ENCODE peak calls at places on chromosomes 5 and 9, in six cellular contexts. One of them, this sample, is unnamed.

GRCh38 chr5:150497274-150497988 is 10.5 kb upstream of the NDST1 start:
- DNase-seq in H9: no peak
- DNase-seq in endodermal cell: no peak
- DNase-seq in ovary: peak; percentile 68
- DNase-seq in astrocyte: peak; percentile 91
- DNase-seq in left ventricle myocardium inferior: peak; percentile 55
- DNase-seq in this sample: no peak

GRCh38 chr9:135850737-135851136 is 56.6 kb downstream of the CAMSAP1 start:
- DNase-seq in H9: no peak
- DNase-seq in left ventricle myocardium inferior: no peak
- DNase-seq in ovary: no peak
- DNase-seq in astrocyte: peak; percentile 23
- DNase-seq in endodermal cell: peak; percentile 60
- DNase-seq in this sample: no peak

GRCh38 chr9:108751301-108751824 is 104.4 kb downstream of the ACTL7B start:
- DNase-seq in H9: no peak
- DNase-seq in astrocyte: no peak
- DNase-seq in ovary: no peak
- DNase-seq in left ventricle myocardium inferior: no peak
- DNase-seq in endodermal cell: no peak
- DNase-seq in this sample: no peak

GRCh38 chr5:115601709-115602584 is at the start of gene TICAM2:
- DNase-seq in left ventricle myocardium inferior: peak; percentile 70
- DNase-seq in astrocyte: peak; percentile 75
- DNase-seq in H9: peak; percentile 67
- DNase-seq in endodermal cell: peak; percentile 88
- DNase-seq in ovary: peak; percentile 61
- DNase-seq in this sample: peak; percentile 80

GRCh38 chr5:127909078-127909477 is 174.5 kb upstream of the SLC12A2 start:
- DNase-seq in endodermal cell: peak; percentile 81
- DNase-seq in left ventricle myocardium inferior: no peak
- DNase-seq in astrocyte: peak; percentile 36
- DNase-seq in H9: peak; percentile 59
- DNase-seq in ovary: no peak
- DNase-seq in this sample: no peak

GRCh38 chr5:74949976-74950375 is 83.8 kb upstream of the FAM169A start:
- DNase-seq in H9: no peak
- DNase-seq in ovary: no peak
- DNase-seq in astrocyte: no peak
- DNase-seq in left ventricle myocardium inferior: no peak
- DNase-seq in endodermal cell: no peak
- DNase-seq in this sample: no peak

GRCh38 chr5:178069909-178070308 is 43.4 kb upstream of the N4BP3 start:
- DNase-seq in ovary: no peak
- DNase-seq in left ventricle myocardium inferior: no peak
- DNase-seq in endodermal cell: peak; percentile 91
- DNase-seq in H9: peak; percentile 76
- DNase-seq in astrocyte: no peak
- DNase-seq in this sample: no peak

GRCh38 chr9:21711504-21711903 is 90.9 kb upstream of the MTAP start:
- DNase-seq in ovary: no peak
- DNase-seq in endodermal cell: peak; percentile 61
- DNase-seq in H9: peak; percentile 30
- DNase-seq in left ventricle myocardium inferior: no peak
- DNase-seq in astrocyte: peak; percentile 66
- DNase-seq in this sample: no peak

GRCh38 chr9:112971415-112971814 is 40.6 kb downstream of the ZNF883 start:
- DNase-seq in astrocyte: no peak
- DNase-seq in endodermal cell: peak; percentile 78
- DNase-seq in left ventricle myocardium inferior: no peak
- DNase-seq in H9: peak; percentile 57
- DNase-seq in ovary: no peak
- DNase-seq in this sample: no peak

GRCh38 chr5:1538276-1538675 is 14.5 kb upstream of the LPCAT1 start:
- DNase-seq in astrocyte: no peak
- DNase-seq in endodermal cell: peak; percentile 16
- DNase-seq in H9: no peak
- DNase-seq in ovary: no peak
- DNase-seq in left ventricle myocardium inferior: no peak
- DNase-seq in this sample: no peak

GRCh38 chr9:28770226-28770625 is 1196.9 kb upstream of the C9orf72 start:
- DNase-seq in astrocyte: no peak
- DNase-seq in H9: no peak
- DNase-seq in left ventricle myocardium inferior: no peak
- DNase-seq in endodermal cell: no peak
- DNase-seq in ovary: no peak
- DNase-seq in this sample: no peak

GRCh38 chr9:28770827-28771226 is 1197.5 kb upstream of the C9orf72 start:
- DNase-seq in left ventricle myocardium inferior: no peak
- DNase-seq in ovary: no peak
- DNase-seq in endodermal cell: no peak
- DNase-seq in astrocyte: no peak
- DNase-seq in H9: no peak
- DNase-seq in this sample: no peak

GRCh38 chr9:28779240-28779639 is 1206.0 kb upstream of the C9orf72 start:
- DNase-seq in H9: no peak
- DNase-seq in endodermal cell: no peak
- DNase-seq in left ventricle myocardium inferior: no peak
- DNase-seq in ovary: no peak
- DNase-seq in astrocyte: no peak
- DNase-seq in this sample: no peak

DNA sequence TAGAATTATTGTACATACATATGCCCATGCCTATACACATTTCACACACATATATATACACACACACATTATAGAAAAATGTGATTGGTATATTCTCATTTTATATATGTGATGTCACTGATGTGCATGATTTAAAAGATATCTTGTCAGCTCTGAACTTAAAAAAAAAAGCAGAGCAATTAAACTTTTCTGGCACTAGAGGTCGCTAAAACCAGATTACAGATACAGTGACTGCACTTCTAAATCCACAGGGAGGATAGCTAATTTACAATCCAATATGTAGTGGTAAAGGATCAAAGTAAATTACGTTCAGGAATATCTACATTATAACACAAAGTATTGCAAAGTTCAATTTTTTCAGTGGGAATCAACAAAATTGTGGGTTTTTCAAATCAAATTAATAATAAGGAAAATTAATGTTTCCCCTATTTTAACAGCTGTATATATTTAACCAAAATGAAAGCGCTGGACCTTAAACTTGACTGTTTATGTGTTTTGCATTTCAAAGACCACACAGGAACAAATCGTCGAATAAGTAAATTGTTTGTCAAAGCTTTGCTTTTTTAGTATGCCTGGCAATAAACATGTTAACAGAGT is 1201.2 kb upstream of the C9orf72 start:
- DNase-seq in endodermal cell: no peak
- DNase-seq in left ventricle myocardium inferior: no peak
- DNase-seq in H9: no peak
- DNase-seq in ovary: no peak
- DNase-seq in astrocyte: peak; percentile 0
- DNase-seq in this sample: no peak
- TF ChIP-seq CTCF in endodermal cell: peak; percentile 89
- TF ChIP-seq CTCF in left ventricle myocardium inferior: peak; percentile 47
- TF ChIP-seq CTCF in H9: peak; percentile 82
- TF ChIP-seq CTCF in ovary: no peak
- TF ChIP-seq CTCF in astrocyte: peak; percentile 67
- TF ChIP-seq CTCF in this sample: peak; percentile 10

GRCh38 chr9:76181020-76181641 is 213.1 kb downstream of the RFK start:
- DNase-seq in ovary: no peak
- DNase-seq in astrocyte: peak; percentile 93
- DNase-seq in H9: no peak
- DNase-seq in left ventricle myocardium inferior: no peak
- DNase-seq in endodermal cell: peak; percentile 58
- DNase-seq in this sample: no peak
- H3K27ac ChIP-seq in ovary: no peak overlapping the region
- H3K27ac ChIP-seq in astrocyte: peak overlapping the region; percentile 89
- H3K27ac ChIP-seq in H9: no peak overlapping the region
- H3K27ac ChIP-seq in left ventricle myocardium inferior: no peak overlapping the region
- H3K27ac ChIP-seq in endodermal cell: peak overlapping the region; percentile 25
- H3K27ac ChIP-seq in this sample: no peak overlapping the region

DNA sequence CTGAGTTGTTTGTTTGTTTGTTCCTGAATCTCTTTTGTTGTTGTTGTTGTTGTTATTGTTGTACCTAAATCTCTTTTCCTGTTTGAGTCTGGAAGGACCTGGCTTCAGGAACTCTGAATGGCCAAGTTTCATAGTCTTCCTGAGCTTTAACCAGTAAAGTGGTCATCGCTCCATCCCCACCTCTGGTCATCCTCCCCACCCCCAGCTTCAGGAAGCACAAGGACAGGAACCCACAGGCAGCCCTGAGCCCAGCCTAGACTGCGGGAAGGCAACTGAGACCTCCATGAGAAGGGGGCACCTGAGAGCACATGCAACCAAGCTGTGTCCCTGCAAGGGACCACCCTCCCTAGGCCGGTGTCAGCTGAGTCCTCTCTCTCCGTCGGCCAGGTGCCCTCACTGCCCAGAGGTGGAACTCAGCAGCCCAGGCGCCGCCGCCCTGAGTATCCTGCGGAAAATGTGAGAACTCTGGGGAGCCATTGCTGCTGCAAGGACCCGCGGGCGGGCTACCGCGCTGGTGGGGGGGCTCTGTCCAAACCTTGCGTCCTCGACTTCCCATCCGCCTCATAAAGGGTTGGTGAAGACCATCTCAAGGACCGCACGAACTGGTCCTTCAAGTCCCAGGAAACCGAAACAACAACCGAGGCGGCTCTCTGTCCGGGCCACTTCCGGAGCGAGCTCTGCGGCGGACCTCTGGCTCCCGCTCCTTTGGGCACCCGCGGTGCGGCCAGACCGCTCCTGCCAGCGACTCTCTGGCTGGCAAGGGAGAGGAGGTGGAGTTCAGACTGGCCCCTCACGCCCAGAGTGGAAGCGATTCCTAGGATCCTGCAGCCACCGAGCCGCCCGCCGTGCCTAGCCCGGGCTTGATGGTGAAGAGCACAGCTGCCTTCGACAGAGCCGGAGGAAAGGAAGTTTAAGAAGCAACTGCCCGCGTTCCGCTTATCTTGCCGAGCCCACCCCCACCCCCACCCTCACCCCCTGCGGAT is 4.2 kb downstream of the BARX1 start:
- DNase-seq in left ventricle myocardium inferior: no peak
- DNase-seq in H9: peak; percentile 79
- DNase-seq in ovary: no peak
- DNase-seq in endodermal cell: peak; percentile 88
- DNase-seq in astrocyte: no peak
- DNase-seq in this sample: peak; percentile 60
- TF ChIP-seq CTCF in left ventricle myocardium inferior: no peak
- TF ChIP-seq CTCF in H9: no peak
- TF ChIP-seq CTCF in ovary: no peak
- TF ChIP-seq CTCF in endodermal cell: no peak
- TF ChIP-seq CTCF in astrocyte: no peak
- TF ChIP-seq CTCF in this sample: no peak

DNA sequence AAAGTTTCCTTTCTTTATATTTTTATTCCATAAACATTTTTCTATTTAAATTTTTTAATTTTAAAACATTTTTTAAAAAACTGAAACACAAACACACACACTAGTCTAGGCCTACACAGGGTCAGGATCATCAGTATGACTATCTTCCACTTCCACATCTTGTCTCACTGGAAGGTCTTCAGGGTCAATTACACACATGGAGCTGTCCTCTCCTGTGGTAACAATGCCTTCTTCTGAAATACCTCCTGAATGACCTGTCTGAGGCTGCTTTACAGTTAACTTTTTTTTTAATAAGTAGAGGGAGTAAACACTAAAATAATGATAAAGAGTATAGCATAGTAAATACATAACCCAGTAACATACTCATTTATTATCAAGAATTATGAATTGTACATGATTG is 17.3 kb upstream of the CEP120 start:
- DNase-seq in left ventricle myocardium inferior: no peak
- DNase-seq in ovary: no peak
- DNase-seq in H9: no peak
- DNase-seq in astrocyte: no peak
- DNase-seq in endodermal cell: no peak
- DNase-seq in this sample: no peak
- H3K27ac ChIP-seq in left ventricle myocardium inferior: no peak overlapping the region
- H3K27ac ChIP-seq in ovary: no peak overlapping the region
- H3K27ac ChIP-seq in H9: no peak overlapping the region
- H3K27ac ChIP-seq in astrocyte: no peak overlapping the region
- H3K27ac ChIP-seq in endodermal cell: no peak overlapping the region
- H3K27ac ChIP-seq in this sample: no peak overlapping the region

GRCh38 chr5:173320259-173320658 is 8.0 kb downstream of the STC2 start:
- DNase-seq in left ventricle myocardium inferior: peak; percentile 85
- DNase-seq in endodermal cell: peak; percentile 53
- DNase-seq in ovary: peak; percentile 68
- DNase-seq in H9: no peak
- DNase-seq in astrocyte: no peak
- DNase-seq in this sample: peak; percentile 78
- TF ChIP-seq CTCF in left ventricle myocardium inferior: peak; percentile 41
- TF ChIP-seq CTCF in endodermal cell: peak; percentile 30
- TF ChIP-seq CTCF in ovary: no peak
- TF ChIP-seq CTCF in H9: peak; percentile 20
- TF ChIP-seq CTCF in astrocyte: no peak
- TF ChIP-seq CTCF in this sample: peak; percentile 28

GRCh38 chr5:112418412-112419049 is 546 bp downstream of the EPB41L4A start:
- DNase-seq in H9: peak; percentile 42
- DNase-seq in endodermal cell: no peak
- DNase-seq in ovary: peak; percentile 11
- DNase-seq in left ventricle myocardium inferior: peak; percentile 14
- DNase-seq in astrocyte: no peak
- DNase-seq in this sample: peak; percentile 31

GRCh38 chr5:112417931-112418358 is 1.1 kb downstream of the EPB41L4A start:
- DNase-seq in endodermal cell: peak; percentile 74
- DNase-seq in astrocyte: peak; percentile 4
- DNase-seq in H9: no peak
- DNase-seq in ovary: no peak
- DNase-seq in left ventricle myocardium inferior: peak; percentile 71
- DNase-seq in this sample: peak; percentile 73

GRCh38 chr5:112419596-112420110 is 576 bp upstream of the EPB41L4A start:
- DNase-seq in H9: peak; percentile 69
- DNase-seq in endodermal cell: peak; percentile 88
- DNase-seq in astrocyte: no peak
- DNase-seq in left ventricle myocardium inferior: peak; percentile 73
- DNase-seq in ovary: peak; percentile 26
- DNase-seq in this sample: peak; percentile 72

GRCh38 chr5:112419050-112419595 is at the start of gene EPB41L4A:
- DNase-seq in left ventricle myocardium inferior: peak; percentile 50
- DNase-seq in ovary: peak; percentile 11
- DNase-seq in endodermal cell: no peak
- DNase-seq in astrocyte: no peak
- DNase-seq in H9: no peak
- DNase-seq in this sample: peak; percentile 65

DNA sequence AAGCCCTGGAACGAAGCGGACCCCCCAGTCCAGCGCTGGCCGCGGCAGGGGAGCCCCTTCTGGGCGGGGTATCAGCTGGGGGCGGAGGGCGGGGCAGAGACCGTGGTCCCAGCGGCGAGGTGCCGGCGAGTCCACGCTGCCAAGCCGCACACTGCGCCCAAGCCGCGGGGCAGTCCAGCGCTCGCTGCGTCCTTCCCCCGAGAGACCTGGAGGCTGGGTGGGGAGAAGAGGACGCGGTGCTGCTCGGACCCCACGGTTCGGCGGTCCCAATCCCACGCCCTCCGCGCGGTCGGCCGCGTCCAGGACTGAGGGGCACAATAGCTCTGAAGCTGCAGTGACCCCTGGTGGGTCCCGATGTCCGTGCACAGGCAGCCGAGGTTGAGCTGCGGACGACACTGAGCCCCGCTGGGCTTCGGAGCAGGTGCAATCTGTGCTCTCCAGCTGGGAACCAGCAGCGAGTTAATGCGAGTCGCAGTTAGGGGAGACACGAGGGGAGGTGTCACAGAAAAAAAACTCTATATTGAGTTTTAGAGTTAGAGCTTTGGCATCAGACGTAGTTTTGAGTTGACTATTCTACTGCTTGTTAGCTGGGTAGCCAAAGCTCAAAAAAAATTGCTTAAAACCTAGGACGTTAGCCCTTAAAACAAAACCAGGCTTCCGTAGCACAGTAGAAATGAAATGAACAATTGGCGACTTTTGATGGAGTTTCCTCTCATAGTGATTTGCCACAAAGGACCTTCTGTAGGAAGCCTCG is 1.2 kb upstream of the EPB41L4A start:
- DNase-seq in ovary: peak; percentile 65
- DNase-seq in H9: peak; percentile 87
- DNase-seq in endodermal cell: peak; percentile 95
- DNase-seq in left ventricle myocardium inferior: peak; percentile 89
- DNase-seq in astrocyte: peak; percentile 18
- DNase-seq in this sample: peak; percentile 87
- H3K27ac ChIP-seq in ovary: peak overlapping the region; percentile 60
- H3K27ac ChIP-seq in H9: no peak overlapping the region
- H3K27ac ChIP-seq in endodermal cell: peak overlapping the region; percentile 24
- H3K27ac ChIP-seq in left ventricle myocardium inferior: peak overlapping the region; percentile 95
- H3K27ac ChIP-seq in astrocyte: no peak overlapping the region
- H3K27ac ChIP-seq in this sample: peak overlapping the region; percentile 93

This sample was measured in heart left ventricle.